ENCODE peak calls at places on chromosome 19, in nine cellular contexts. G is neural progenitor cell, R is OCI-LY7, K is PC-3, A is hepatocyte, V is GM23338, D is SK-N-SH, S is GM23248, C is MM.1S. L is an unnamed sample.
A peak's percentile ranks its signal among the peaks of the same experiment; 100 is the strongest.

GRCh38 chr19:38917921-38918491 is 6.0 kb upstream of the CCER2 start:
- DNase-seq in D (peak; percentile 65), S (peak; percentile 30), K (peak; percentile 5), A (peak; percentile 43), G (peak; percentile 26), C (no peak), V (peak; percentile 36), R (no peak), L (no peak)

GRCh38 chr19:35756373-35757230 is at the start of gene HSPB6:
- DNase-seq in S (peak; percentile 80), G (peak; percentile 49), A (peak; percentile 75), R (no peak), D (no peak), K (no peak), V (peak; percentile 70), C (no peak), L (no peak)

GRCh38 chr19:24074720-24075119 is 12.3 kb upstream of the ZNF254 start:
- DNase-seq in V (no peak), D (no peak), R (no peak), G (no peak), C (no peak), A (no peak), K (peak; percentile 81), S (peak; percentile 69), L (no peak)

GRCh38 chr19:48283908-48284307 is 14.0 kb downstream of the ZNF114 start:
- DNase-seq in A (peak; percentile 30), R (no peak), S (peak; percentile 44), K (no peak), D (no peak), G (no peak), C (no peak), V (no peak), L (no peak)

GRCh38 chr19:3186891-3187661 is 1.3 kb downstream of the NCLN start:
- DNase-seq in C (no peak), V (no peak), G (no peak), D (no peak), A (no peak), R (no peak), S (peak; percentile 49), K (peak; percentile 8), L (no peak)

GRCh38 chr19:17332677-17333581 is 1.7 kb downstream of the ANO8 start:
- DNase-seq in V (peak; percentile 94), C (peak; percentile 37), K (peak; percentile 76), D (peak; percentile 86), G (peak; percentile 77), R (peak; percentile 96), A (peak; percentile 47), S (peak; percentile 62), L (peak; percentile 96)

GRCh38 chr19:38850976-38851621 is 1.3 kb upstream of the HNRNPL start:
- DNase-seq in A (peak; percentile 41), K (no peak), G (peak; percentile 80), D (peak; percentile 32), S (peak; percentile 40), R (no peak), C (no peak), V (peak; percentile 65), L (no peak)

GRCh38 chr19:11554160-11554559 is 4.9 kb downstream of the ELOF1 start:
- DNase-seq in S (no peak), V (no peak), K (no peak), A (no peak), G (no peak), R (peak; percentile 63), D (no peak), C (no peak), L (no peak)

GRCh38 chr19:56946164-56946563 is 105.6 kb upstream of the PEG3 start:
- DNase-seq in S (no peak), K (no peak), D (peak; percentile 75), A (no peak), C (no peak), R (no peak), V (no peak), G (no peak), L (no peak)

GRCh38 chr19:5893907-5894703 is 9.5 kb downstream of the NDUFA11 start:
- DNase-seq in V (no peak), R (no peak), D (peak; percentile 94), A (no peak), K (no peak), G (no peak), S (no peak), C (no peak), L (no peak)

GRCh38 chr19:6233827-6234511 is 45.8 kb downstream of the MLLT1 start:
- DNase-seq in S (no peak), K (no peak), C (no peak), G (no peak), A (no peak), R (no peak), V (no peak), D (peak; percentile 68), L (no peak)

GRCh38 chr19:6577410-6578125 is 13.4 kb downstream of the CD70 start:
- DNase-seq in R (peak; percentile 96), C (peak; percentile 95), G (no peak), D (no peak), A (no peak), K (no peak), V (no peak), S (no peak), L (no peak)

GRCh38 chr19:51002542-51003311 is 1.3 kb upstream of the KLK8 start:
- DNase-seq in A (peak; percentile 65), C (peak; percentile 14), V (peak; percentile 99), K (peak; percentile 70), S (peak; percentile 27), R (peak; percentile 25), G (peak; percentile 74), D (peak; percentile 41), L (peak; percentile 99)

GRCh38 chr19:45250216-45250831 is 747 bp upstream of the MARK4 start:
- DNase-seq in S (no peak), R (no peak), K (no peak), C (peak; percentile 39), G (peak; percentile 20), V (peak; percentile 37), D (peak; percentile 66), A (no peak), L (no peak)

DNA sequence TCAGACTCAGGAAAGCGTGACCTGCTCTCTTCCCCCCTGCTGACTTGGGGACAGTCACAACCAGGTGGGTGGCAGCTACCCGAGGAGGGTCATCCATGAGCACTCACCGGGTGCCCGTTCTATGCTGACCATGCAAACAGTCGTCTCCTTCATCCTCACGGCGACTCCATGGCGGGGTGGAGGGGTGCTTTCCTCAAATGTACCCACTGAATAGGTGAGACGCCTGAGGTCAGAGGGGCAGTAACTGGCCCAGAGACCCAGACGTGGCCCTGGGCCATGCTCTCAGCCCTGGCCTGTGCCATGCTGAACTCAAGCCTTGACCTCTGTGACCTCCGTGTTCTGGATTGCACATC is 59.2 kb upstream of the TPM4 start:
- DNase-seq in C (no peak), D (peak; percentile 7), G (no peak), A (no peak), S (no peak), V (no peak), K (no peak), R (no peak), L (no peak)
- TF ChIP-seq EZH2phosphoT487 in C (no peak), D (no peak), G (no peak), A (no peak), S (no peak), V (no peak), K (no peak), R (no peak), L (no peak)

DNA sequence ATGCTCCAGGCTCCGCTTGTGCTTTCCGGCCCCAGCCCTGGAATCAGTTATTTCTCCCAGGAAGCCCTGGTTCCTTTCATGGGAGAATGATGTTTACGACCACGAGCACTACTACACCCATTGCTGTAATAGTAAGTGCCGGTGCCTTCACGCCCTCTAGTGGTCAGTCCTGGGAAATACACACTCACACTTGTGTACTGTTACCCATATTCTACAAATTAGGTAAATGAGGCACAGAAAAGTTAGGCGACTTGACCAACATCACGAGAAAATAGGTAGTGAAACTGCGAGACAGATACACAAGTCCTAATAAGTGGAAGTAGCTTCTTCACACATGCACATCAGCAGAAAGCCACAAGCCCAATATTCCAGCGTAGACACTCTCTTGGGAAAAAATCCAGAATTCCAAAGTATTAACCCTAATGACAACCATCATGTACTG is 21.7 kb downstream of the CEACAM21 start:
- DNase-seq in R (peak; percentile 81), A (peak; percentile 69), S (peak; percentile 58), V (peak; percentile 87), C (peak; percentile 73), D (peak; percentile 79), K (peak; percentile 75), G (peak; percentile 60), L (peak; percentile 76)
- TF ChIP-seq EZH2phosphoT487 in R (no peak), A (no peak), S (no peak), V (no peak), C (no peak), D (no peak), K (no peak), G (no peak), L (no peak)

DNA sequence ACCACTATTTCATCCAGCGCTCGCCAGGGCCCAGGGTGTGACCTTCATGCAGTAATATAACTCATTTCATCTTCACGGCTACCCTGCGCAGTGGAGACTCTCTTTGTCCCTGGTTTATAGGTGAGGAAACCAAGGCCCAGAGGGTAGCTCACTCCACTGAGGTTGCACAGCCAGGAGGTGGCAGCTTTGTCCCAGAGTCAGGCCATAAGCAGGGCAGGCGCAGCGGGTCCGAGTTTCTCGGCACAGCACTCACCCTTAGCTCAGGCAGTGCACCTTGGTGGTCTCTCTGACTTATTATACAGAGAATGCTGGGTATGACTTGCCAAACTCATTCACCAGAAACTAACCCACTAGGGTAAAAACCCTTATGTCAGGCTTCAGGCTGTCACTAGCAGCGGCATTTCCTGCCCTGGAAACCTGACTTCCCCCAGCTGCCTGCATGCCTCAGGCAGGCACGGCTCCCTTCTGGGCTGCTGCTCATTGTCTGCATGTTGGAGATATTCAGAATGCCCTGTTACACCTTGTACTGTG is 24.5 kb downstream of the PPP5C start:
- DNase-seq in R (no peak), G (no peak), D (no peak), S (no peak), C (no peak), V (peak; percentile 21), A (no peak), K (no peak), L (no peak)
- TF ChIP-seq EZH2phosphoT487 in R (no peak), G (no peak), D (no peak), S (no peak), C (no peak), V (no peak), A (no peak), K (no peak), L (no peak)

GRCh38 chr19:1455336-1456120 is 5.6 kb downstream of the APC2 start:
- DNase-seq in S (peak; percentile 77), C (peak; percentile 94), A (peak; percentile 46), K (peak; percentile 85), V (peak; percentile 100), R (peak; percentile 95), G (peak; percentile 70), D (peak; percentile 94), L (peak; percentile 97)

GRCh38 chr19:1453525-1454371 is 3.8 kb downstream of the APC2 start:
- DNase-seq in R (no peak), C (no peak), G (peak; percentile 53), V (peak; percentile 56), K (peak; percentile 64), S (peak; percentile 87), D (peak; percentile 75), A (no peak), L (no peak)

GRCh38 chr19:1456121-1456900 is 6.4 kb downstream of the APC2 start:
- DNase-seq in R (no peak), S (no peak), K (no peak), V (peak; percentile 0), A (no peak), C (no peak), D (no peak), G (no peak), L (no peak)

GRCh38 chr19:1452802-1453524 is 3.0 kb downstream of the APC2 start:
- DNase-seq in C (no peak), G (no peak), A (no peak), V (peak; percentile 1), R (no peak), S (no peak), D (no peak), K (no peak), L (no peak)

GRCh38 chr19:1455002-1455335 is 5.0 kb downstream of the APC2 start:
- DNase-seq in R (no peak), A (no peak), G (no peak), D (no peak), S (no peak), K (peak; percentile 49), C (peak; percentile 70), V (no peak), L (no peak)
- TF ChIP-seq EZH2phosphoT487 in R (no peak), A (no peak), G (no peak), D (no peak), S (no peak), K (no peak), C (no peak), V (no peak), L (no peak)

L was measured in HCT116.